ENCODE peak calls at places on chromosome 4, in ten cellular contexts. A, U, H, V, G, I, P, Q, W and N are unnamed samples.
A peak's percentile ranks its signal among the peaks of the same experiment; 100 is the strongest.

GRCh38 chr4:147325566-147325965 is 155.3 kb upstream of the EDNRA start:
- DNase-seq in A (peak; percentile 53), U (peak; percentile 2), H (no peak), V (no peak), G (no peak), I (no peak), P (no peak), Q (no peak), W (no peak), N (no peak)

GRCh38 chr4:38837334-38837733 is 19.3 kb downstream of the TLR6 start:
- DNase-seq in A (no peak), U (no peak), H (no peak), V (no peak), G (no peak), I (no peak), P (no peak), Q (no peak), W (no peak), N (no peak)

GRCh38 chr4:52982246-52982950 is 120.3 kb downstream of the RASL11B start:
- DNase-seq in A (peak; percentile 73), U (peak; percentile 70), H (no peak), V (no peak), G (peak; percentile 58), I (no peak), P (peak; percentile 46), Q (no peak), W (no peak), N (peak; percentile 22)

GRCh38 chr4:85478576-85478975 is 3.6 kb downstream of the ARHGAP24 start:
- DNase-seq in A (no peak), U (peak; percentile 76), H (no peak), V (no peak), G (no peak), I (no peak), P (peak; percentile 74), Q (no peak), W (no peak), N (no peak)

GRCh38 chr4:25351777-25352421 is 25.2 kb upstream of the ANAPC4 start:
- DNase-seq in A (peak; percentile 72), U (peak; percentile 73), H (no peak), V (no peak), G (peak; percentile 24), I (no peak), P (peak; percentile 75), Q (no peak), W (no peak), N (no peak)

GRCh38 chr4:108255203-108255747 is 86.5 kb upstream of the LEF1 start:
- DNase-seq in A (no peak), U (no peak), H (no peak), V (no peak), G (no peak), I (no peak), P (no peak), Q (no peak), W (no peak), N (no peak)

GRCh38 chr4:73068496-73069337 is 799 bp downstream of the COX18 start:
- DNase-seq in A (peak; percentile 32), U (peak; percentile 54), H (no peak), V (no peak), G (no peak), I (no peak), P (peak; percentile 39), Q (no peak), W (no peak), N (no peak)

GRCh38 chr4:159105761-159106243 is 2.9 kb downstream of the RAPGEF2 start:
- DNase-seq in A (peak; percentile 85), U (peak; percentile 67), H (no peak), V (peak; percentile 13), G (no peak), I (no peak), P (peak; percentile 94), Q (no peak), W (no peak), N (no peak)

GRCh38 chr4:43456383-43456782 is 563.9 kb downstream of the GRXCR1 start:
- DNase-seq in A (peak; percentile 81), U (peak; percentile 75), H (no peak), V (no peak), G (peak; percentile 50), I (no peak), P (peak; percentile 91), Q (no peak), W (no peak), N (no peak)

GRCh38 chr4:102217345-102217744 is 127.9 kb downstream of the SLC39A8 start:
- DNase-seq in A (no peak), U (no peak), H (no peak), V (no peak), G (no peak), I (no peak), P (no peak), Q (no peak), W (no peak), N (no peak)

GRCh38 chr4:87087015-87087920 is 133.2 kb downstream of the KLHL8 start:
- DNase-seq in A (peak; percentile 77), U (no peak), H (no peak), V (no peak), G (no peak), I (no peak), P (no peak), Q (no peak), W (no peak), N (no peak)
- H3K27ac ChIP-seq in A (no peak overlapping the region), U (no peak overlapping the region), H (no peak overlapping the region), V (peak overlapping the region; percentile 45), G (no peak overlapping the region), I (no peak overlapping the region), P (peak overlapping the region; percentile 10), Q (no peak overlapping the region), W (no peak overlapping the region), N (peak overlapping the region; percentile 7)

GRCh38 chr4:40187386-40187913 is 9.4 kb upstream of the RHOH start:
- DNase-seq in A (no peak), U (no peak), H (no peak), V (no peak), G (no peak), I (no peak), P (no peak), Q (no peak), W (no peak), N (no peak)
- H3K27ac ChIP-seq in A (no peak overlapping the region), U (no peak overlapping the region), H (no peak overlapping the region), V (no peak overlapping the region), G (no peak overlapping the region), I (no peak overlapping the region), P (no peak overlapping the region), Q (no peak overlapping the region), W (no peak overlapping the region), N (no peak overlapping the region)

DNA sequence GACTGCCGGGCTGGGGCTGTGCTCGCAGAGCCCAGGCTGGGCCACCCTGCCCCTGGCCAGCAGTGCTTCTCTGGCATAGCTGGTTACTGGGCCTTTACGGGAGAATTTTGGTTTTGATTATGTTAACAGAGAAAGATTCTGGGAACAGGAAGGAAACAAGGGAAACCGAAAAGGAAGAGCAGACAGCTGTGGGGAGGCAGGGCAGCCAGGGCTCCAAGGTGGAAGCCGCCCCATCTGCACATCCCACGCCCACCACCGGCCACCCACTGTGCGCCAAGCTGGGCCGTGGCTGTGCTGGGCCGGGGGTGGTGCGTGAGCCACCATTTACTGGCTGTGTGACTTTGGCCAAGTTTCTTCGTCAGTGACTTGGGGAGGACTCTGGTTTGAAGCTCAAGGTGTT is 20.1 kb downstream of the SH3BP2 start:
- DNase-seq in A (no peak), U (peak; percentile 36), H (no peak), V (no peak), G (no peak), I (no peak), P (no peak), Q (no peak), W (no peak), N (no peak)
- H3K27ac ChIP-seq in A (peak overlapping the region; percentile 55), U (peak overlapping the region; percentile 2), H (no peak overlapping the region), V (peak overlapping the region; percentile 92), G (no peak overlapping the region), I (no peak overlapping the region), P (peak overlapping the region; percentile 44), Q (no peak overlapping the region), W (peak overlapping the region; percentile 77), N (peak overlapping the region; percentile 40)

GRCh38 chr4:46211406-46211805 is 87.6 kb upstream of the GABRG1 start:
- DNase-seq in A (no peak), U (peak; percentile 7), H (no peak), V (no peak), G (no peak), I (no peak), P (peak; percentile 20), Q (no peak), W (no peak), N (no peak)
- H3K27ac ChIP-seq in A (no peak overlapping the region), U (no peak overlapping the region), H (no peak overlapping the region), V (no peak overlapping the region), G (no peak overlapping the region), I (no peak overlapping the region), P (no peak overlapping the region), Q (no peak overlapping the region), W (no peak overlapping the region), N (no peak overlapping the region)

GRCh38 chr4:145936142-145937020 is 2.2 kb downstream of the ZNF827 start:
- DNase-seq in A (peak; percentile 73), U (peak; percentile 85), H (peak; percentile 74), V (peak; percentile 19), G (no peak), I (peak; percentile 87), P (peak; percentile 83), Q (peak; percentile 72), W (peak; percentile 82), N (no peak)
- H3K27ac ChIP-seq in A (peak overlapping the region; percentile 97), U (peak overlapping the region; percentile 91), H (peak overlapping the region; percentile 13), V (peak overlapping the region; percentile 87), G (peak overlapping the region; percentile 83), I (peak overlapping the region; percentile 99), P (peak overlapping the region; percentile 77), Q (peak overlapping the region; percentile 95), W (peak overlapping the region; percentile 92), N (peak overlapping the region; percentile 91)

GRCh38 chr4:24209891-24210290 is 320.0 kb upstream of the PPARGC1A start:
- DNase-seq in A (no peak), U (no peak), H (no peak), V (no peak), G (no peak), I (no peak), P (no peak), Q (no peak), W (no peak), N (no peak)
- H3K27ac ChIP-seq in A (peak overlapping the region; percentile 2), U (peak overlapping the region; percentile 95), H (no peak overlapping the region), V (no peak overlapping the region), G (no peak overlapping the region), I (no peak overlapping the region), P (peak overlapping the region; percentile 5), Q (no peak overlapping the region), W (no peak overlapping the region), N (no peak overlapping the region)